ENCODE peak calls at places on chromosomes 3 and 15, in nine cellular contexts. L is HFF-Myc; N is NCI-H460; V is naive thymus-derived CD4-positive, alpha-beta T cell; W is activated gamma-delta T cell; X is AG08395; A is activated CD4-positive, alpha-beta memory T cell treated with anti-CD3 and anti-CD28 coated beads, Interleukin-2, amount 10 ng/mL, durations not matched to agents 7 days and 5 days; P is PC-3; Y is activated CD8-positive, alpha-beta memory T cell treated with anti-CD3 and anti-CD28 coated beads for 4 hours. D is an unnamed sample.

GRCh38 chr15:32701863-32702262 is 15.9 kb upstream of the GREM1 start:
- DNase-seq in L (no peak), N (no peak), V (no peak), W (no peak), X (no peak), A (no peak), P (no peak), Y (no peak), D (no peak)

GRCh38 chr3:64518950-64519349 is 168.8 kb downstream of the ADAMTS9 start:
- DNase-seq in L (no peak), N (no peak), V (no peak), W (no peak), X (peak), A (no peak), P (no peak), Y (no peak), D (no peak)

GRCh38 chr3:154970796-154971195 is 109.3 kb upstream of the MME start:
- DNase-seq in L (peak), N (no peak), V (no peak), W (no peak), X (peak), A (no peak), P (peak), Y (no peak), D (no peak)

GRCh38 chr3:142652826-142653292 is 56.7 kb downstream of the PLS1 start:
- DNase-seq in L (no peak), N (no peak), V (no peak), W (no peak), X (no peak), A (no peak), P (no peak), Y (no peak), D (no peak)

GRCh38 chr3:146342971-146343370 is 92.1 kb upstream of the PLSCR4 start:
- DNase-seq in L (no peak), N (no peak), V (no peak), W (no peak), X (peak), A (no peak), P (no peak), Y (no peak), D (peak)

GRCh38 chr3:140465988-140466387 is 211.9 kb upstream of the TRIM42 start:
- DNase-seq in L (no peak), N (no peak), V (no peak), W (no peak), X (no peak), A (no peak), P (no peak), Y (no peak), D (no peak)

GRCh38 chr15:96416934-96417759 is 86.6 kb downstream of the NR2F2 start:
- DNase-seq in L (no peak), N (no peak), V (no peak), W (no peak), X (no peak), A (no peak), P (no peak), Y (no peak), D (no peak)

GRCh38 chr15:84681822-84682221 is 23.8 kb upstream of the NMB start:
- DNase-seq in L (no peak), N (no peak), V (no peak), W (no peak), X (no peak), A (peak), P (no peak), Y (no peak), D (no peak)

GRCh38 chr3:170144437-170144843 is 37.1 kb downstream of the PHC3 start:
- DNase-seq in L (no peak), N (peak), V (no peak), W (no peak), X (no peak), A (no peak), P (no peak), Y (no peak), D (no peak)

GRCh38 chr3:10294030-10294591 is 1.4 kb upstream of the GHRL start:
- DNase-seq in L (no peak), N (no peak), V (no peak), W (no peak), X (no peak), A (no peak), P (no peak), Y (no peak), D (no peak)

GRCh38 chr3:123279121-123279520 is 77.4 kb downstream of the SEC22A start:
- DNase-seq in L (no peak), N (no peak), V (no peak), W (no peak), X (no peak), A (no peak), P (no peak), Y (no peak), D (no peak)

GRCh38 chr3:33467786-33468185 is 27.6 kb upstream of the UBP1 start:
- DNase-seq in L (peak), N (no peak), V (no peak), W (no peak), X (no peak), A (no peak), P (no peak), Y (no peak), D (no peak)

GRCh38 chr3:98003306-98003969 is 31.2 kb upstream of the RIOX2 start:
- DNase-seq in L (no peak), N (no peak), V (peak), W (no peak), X (no peak), A (no peak), P (no peak), Y (no peak), D (no peak)

GRCh38 chr3:71415708-71416108 is 167.8 kb downstream of the FOXP1 start:
- DNase-seq in L (no peak), N (no peak), V (peak), W (no peak), X (no peak), A (no peak), P (no peak), Y (no peak), D (no peak)

GRCh38 chr3:64732570-64732969 is 44.8 kb upstream of the ADAMTS9 start:
- DNase-seq in L (peak), N (no peak), V (no peak), W (no peak), X (peak), A (no peak), P (no peak), Y (no peak), D (no peak)

GRCh38 chr3:53581671-53582070 is 87.3 kb downstream of the CACNA1D start:
- DNase-seq in L (peak), N (no peak), V (no peak), W (no peak), X (peak), A (no peak), P (no peak), Y (no peak), D (no peak)

GRCh38 chr15:70866982-70867644 is 13.2 kb upstream of the LARP6 start:
- DNase-seq in L (no peak), N (no peak), V (no peak), W (no peak), X (no peak), A (no peak), P (no peak), Y (no peak), D (no peak)

GRCh38 chr3:43699864-43700263 is 9.1 kb downstream of the ABHD5 start:
- DNase-seq in L (peak), N (no peak), V (no peak), W (no peak), X (peak), A (no peak), P (peak), Y (no peak), D (no peak)

GRCh38 chr3:106247902-106248684 is 379.3 kb upstream of the CBLB start:
- DNase-seq in L (no peak), N (no peak), V (no peak), W (no peak), X (peak), A (no peak), P (no peak), Y (no peak), D (no peak)

GRCh38 chr3:129162729-129163579 is 2.1 kb upstream of the ISY1 start:
- DNase-seq in L (no peak), N (no peak), V (no peak), W (no peak), X (no peak), A (no peak), P (no peak), Y (no peak), D (no peak)

GRCh38 chr3:15051531-15051930 is 13.6 kb downstream of the MRPS25 start:
- DNase-seq in L (no peak), N (peak), V (peak), W (no peak), X (peak), A (peak), P (peak), Y (no peak), D (peak)

GRCh38 chr3:128372281-128372680 is 94.4 kb downstream of the DNAJB8 start:
- DNase-seq in L (no peak), N (no peak), V (no peak), W (no peak), X (no peak), A (no peak), P (no peak), Y (no peak), D (no peak)

D was measured in hepatic stellate cell.